ENCODE peak calls at places on chromosomes 11 and 22, in four cellular contexts. L is mesendoderm, W is H9, U is H1. B is an unnamed sample.

GRCh38 chr11:19676508-19677379 is 35.9 kb upstream of the NAV2 start:
- DNase-seq in L (no peak), W (no peak), U (no peak), B (no peak)

GRCh38 chr11:119863811-119864601 is 135.0 kb upstream of the NECTIN1 start:
- DNase-seq in L (no peak), W (peak; percentile 55), U (no peak), B (no peak)

GRCh38 chr11:32210601-32211000 is 119.7 kb downstream of the RCN1 start:
- DNase-seq in L (no peak), W (no peak), U (no peak), B (no peak)

GRCh38 chr11:34840736-34841386 is 75.3 kb downstream of the APIP start:
- DNase-seq in L (peak; percentile 82), W (peak; percentile 55), U (no peak), B (no peak)

GRCh38 chr22:29253561-29254282 is 14.1 kb downstream of the RHBDD3 start:
- DNase-seq in L (peak; percentile 25), W (no peak), U (no peak), B (no peak)

GRCh38 chr11:100855466-100856067 is 168.5 kb downstream of the ARHGAP42 start:
- DNase-seq in L (peak; percentile 67), W (no peak), U (no peak), B (peak; percentile 70)

GRCh38 chr11:31987118-31988005 is 103.5 kb upstream of the RCN1 start:
- DNase-seq in L (peak; percentile 53), W (peak; percentile 52), U (peak; percentile 1), B (no peak)

GRCh38 chr22:23246982-23247766 is 66.9 kb downstream of the BCR start:
- DNase-seq in L (no peak), W (no peak), U (no peak), B (no peak)

GRCh38 chr11:58734681-58735490 is 3.1 kb upstream of the GLYAT start:
- DNase-seq in L (no peak), W (no peak), U (no peak), B (no peak)

GRCh38 chr22:35808377-35808776 is 90.7 kb downstream of the APOL5 start:
- DNase-seq in L (no peak), W (no peak), U (no peak), B (no peak)

GRCh38 chr11:102760355-102761035 is 19.9 kb downstream of the MMP10 start:
- DNase-seq in L (peak; percentile 46), W (no peak), U (no peak), B (peak; percentile 90)

GRCh38 chr11:7890417-7891179 is 40.5 kb downstream of the OR10A6 start:
- DNase-seq in L (peak; percentile 93), W (no peak), U (no peak), B (no peak)

GRCh38 chr11:57598831-57599155 is 1.3 kb downstream of the SERPING1 start:
- DNase-seq in L (peak; percentile 8), W (no peak), U (no peak), B (peak; percentile 79)

GRCh38 chr22:31334329-31334728 is 11.8 kb downstream of the PATZ1 start:
- DNase-seq in L (no peak), W (no peak), U (no peak), B (no peak)

GRCh38 chr11:103730151-103730940 is 306.1 kb upstream of the DDI1 start:
- DNase-seq in L (no peak), W (no peak), U (no peak), B (no peak)

GRCh38 chr11:1508986-1509385 is 22.4 kb upstream of the MOB2 start:
- DNase-seq in L (no peak), W (no peak), U (no peak), B (no peak)

GRCh38 chr11:1507381-1508140 is 21.0 kb upstream of the MOB2 start:
- DNase-seq in L (no peak), W (no peak), U (no peak), B (no peak)

GRCh38 chr11:1510928-1511327 is 24.3 kb upstream of the MOB2 start:
- DNase-seq in L (no peak), W (no peak), U (no peak), B (no peak)

GRCh38 chr11:1508491-1508891 is 21.9 kb upstream of the MOB2 start:
- DNase-seq in L (no peak), W (no peak), U (no peak), B (no peak)

DNA sequence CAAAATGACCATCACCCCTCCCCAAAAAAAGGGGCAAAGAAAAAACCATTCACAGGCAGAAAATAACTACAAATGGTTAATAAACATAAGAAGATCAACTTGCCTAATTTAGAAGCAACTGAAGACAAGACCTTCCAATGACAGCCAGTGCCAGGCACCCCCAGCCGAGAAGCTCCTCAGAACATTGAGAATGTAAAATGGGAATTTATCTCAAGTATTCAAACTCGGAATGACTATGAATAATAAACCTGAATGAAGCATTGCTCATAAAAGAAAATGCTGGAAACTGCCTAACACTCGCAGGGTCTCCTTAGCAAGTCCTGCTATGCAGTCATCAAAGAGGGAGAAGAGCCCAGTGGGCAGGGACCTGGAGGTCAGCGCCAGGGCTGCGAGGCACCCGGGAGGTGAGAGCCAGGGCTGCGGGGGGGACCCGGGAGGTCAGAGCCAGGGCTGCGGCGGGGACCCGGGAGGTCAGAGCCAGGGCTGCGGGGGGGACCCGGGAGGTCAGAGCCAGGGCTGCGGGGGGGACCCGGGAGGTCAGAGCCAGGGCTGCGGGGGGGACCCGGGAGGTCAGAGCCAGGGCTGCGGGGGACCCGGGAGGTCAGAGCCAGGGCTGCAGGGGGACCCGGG is 23.2 kb upstream of the MOB2 start:
- DNase-seq in L (no peak), W (no peak), U (no peak), B (no peak)
- H3K79me2 ChIP-seq in L (peaks cover 5% of the 10 kb centered on the region), W (no peaks in the 10 kb centered on the region), U (no peaks in the 10 kb centered on the region), B (peaks cover 4% of the 10 kb centered on the region)

DNA sequence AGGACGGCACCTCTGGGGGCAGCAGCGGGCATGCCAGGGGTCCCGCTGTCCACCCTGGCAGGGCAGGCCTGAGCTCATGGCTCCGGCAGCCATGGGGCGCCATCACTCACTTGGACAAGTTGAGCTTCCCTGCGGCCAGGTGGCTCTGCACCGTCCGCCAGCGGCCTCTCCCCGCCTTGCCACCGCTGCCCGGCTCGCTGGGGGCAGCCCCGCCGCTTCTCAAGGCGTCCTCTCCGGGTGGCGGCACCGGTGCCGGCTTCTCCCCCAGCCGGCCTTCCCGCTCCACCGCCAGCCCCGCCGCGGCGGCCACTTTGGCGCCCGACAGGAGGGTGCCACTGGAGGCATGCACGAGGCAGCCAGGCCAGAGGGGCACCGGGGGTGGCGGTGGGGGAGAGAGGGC is 35.0 kb downstream of the SYT7 start:
- DNase-seq in L (no peak), W (no peak), U (no peak), B (no peak)
- H3K23ac ChIP-seq in L (no peak overlapping the region), W (no peak overlapping the region), U (no peak overlapping the region), B (no peak overlapping the region)

DNA sequence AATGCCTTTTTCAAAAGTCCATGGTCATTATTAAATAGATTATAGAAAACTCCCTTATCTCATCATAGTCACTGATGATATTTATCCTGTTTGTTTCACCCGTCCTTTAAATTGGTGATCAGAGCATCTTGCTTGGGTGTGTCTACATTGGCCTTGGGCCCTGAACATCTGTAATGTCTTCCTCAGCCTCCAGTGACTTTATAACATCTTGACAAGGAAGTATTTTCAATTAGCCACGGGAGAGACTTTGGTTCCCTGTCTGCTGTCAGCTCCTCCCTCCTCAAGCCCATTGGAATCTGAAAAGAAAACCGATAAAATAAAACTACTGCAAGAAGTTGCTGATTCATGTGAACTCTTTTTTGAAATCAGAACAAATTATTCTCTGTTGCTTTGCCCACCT is 116.9 kb upstream of the TTC12 start:
- DNase-seq in L (no peak), W (no peak), U (no peak), B (no peak)
- H3K79me2 ChIP-seq in L (no peaks in the 10 kb centered on the region), W (no peaks in the 10 kb centered on the region), U (no peaks in the 10 kb centered on the region), B (no peaks in the 10 kb centered on the region)

DNA sequence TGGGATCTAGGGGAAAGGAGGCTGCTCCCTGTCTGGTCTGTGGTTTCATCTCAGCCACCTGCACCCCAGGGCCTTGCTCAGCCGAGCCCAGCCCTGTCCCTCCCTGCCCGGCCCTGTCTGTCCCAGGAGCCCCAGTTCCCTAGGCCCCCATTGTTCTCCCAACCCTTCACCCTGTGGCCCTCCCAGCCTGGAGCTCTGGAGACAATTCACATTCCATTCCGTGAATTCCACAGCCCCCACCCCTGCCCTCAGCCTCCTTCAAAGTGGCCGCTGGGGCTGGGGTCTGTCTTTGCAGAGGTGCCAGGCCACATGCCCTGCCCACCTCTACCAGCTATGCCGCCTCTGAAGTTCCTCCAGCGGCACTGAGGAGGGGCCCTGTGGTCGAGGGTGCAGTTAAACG is 77.9 kb upstream of the WNT11 start:
- DNase-seq in L (peak; percentile 79), W (no peak), U (no peak), B (no peak)
- H3K23ac ChIP-seq in L (no peak overlapping the region), W (no peak overlapping the region), U (no peak overlapping the region), B (no peak overlapping the region)

DNA sequence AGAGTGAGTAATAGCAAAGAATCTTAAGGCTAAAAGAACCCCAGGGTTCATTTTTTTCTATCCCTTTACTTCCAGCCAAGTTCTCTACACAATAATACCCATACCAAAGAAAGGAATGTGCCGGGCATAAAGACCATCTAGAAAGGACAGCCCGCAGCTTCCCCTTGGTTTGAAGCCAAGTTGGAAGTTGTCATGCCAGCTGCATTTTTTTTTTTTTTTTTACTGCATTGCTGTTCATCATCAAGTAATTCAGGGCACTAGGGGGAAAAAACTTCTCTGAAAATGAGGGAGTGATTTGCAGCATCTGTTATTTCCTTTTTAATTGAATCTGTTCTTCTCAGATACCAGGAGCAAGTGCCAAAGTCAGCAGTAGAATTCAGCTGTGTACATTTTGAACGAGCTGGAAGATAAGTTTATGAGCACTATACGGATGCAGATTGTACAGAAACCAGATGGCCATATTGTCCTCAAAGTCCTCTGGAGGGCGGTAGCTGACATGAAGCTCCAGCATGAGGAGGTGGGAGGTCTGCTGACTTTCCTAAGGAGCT is 56.4 kb downstream of the UBASH3B start:
- DNase-seq in L (peak; percentile 38), W (no peak), U (no peak), B (no peak)
- H3K79me2 ChIP-seq in L (no peaks in the 10 kb centered on the region), W (no peaks in the 10 kb centered on the region), U (no peaks in the 10 kb centered on the region), B (peaks cover 2% of the 10 kb centered on the region)

GRCh38 chr22:19715286-19715939 is 1.1 kb downstream of the SEPTIN5 start:
- DNase-seq in L (no peak), W (no peak), U (no peak), B (no peak)

GRCh38 chr22:19714320-19715252 is at the start of gene SEPTIN5:
- DNase-seq in L (no peak), W (no peak), U (no peak), B (no peak)

GRCh38 chr22:19716041-19716828 is 1.9 kb downstream of the SEPTIN5 start:
- DNase-seq in L (no peak), W (no peak), U (no peak), B (no peak)

GRCh38 chr22:19713228-19713627 is 1.1 kb upstream of the SEPTIN5 start:
- DNase-seq in L (no peak), W (no peak), U (no peak), B (no peak)

DNA sequence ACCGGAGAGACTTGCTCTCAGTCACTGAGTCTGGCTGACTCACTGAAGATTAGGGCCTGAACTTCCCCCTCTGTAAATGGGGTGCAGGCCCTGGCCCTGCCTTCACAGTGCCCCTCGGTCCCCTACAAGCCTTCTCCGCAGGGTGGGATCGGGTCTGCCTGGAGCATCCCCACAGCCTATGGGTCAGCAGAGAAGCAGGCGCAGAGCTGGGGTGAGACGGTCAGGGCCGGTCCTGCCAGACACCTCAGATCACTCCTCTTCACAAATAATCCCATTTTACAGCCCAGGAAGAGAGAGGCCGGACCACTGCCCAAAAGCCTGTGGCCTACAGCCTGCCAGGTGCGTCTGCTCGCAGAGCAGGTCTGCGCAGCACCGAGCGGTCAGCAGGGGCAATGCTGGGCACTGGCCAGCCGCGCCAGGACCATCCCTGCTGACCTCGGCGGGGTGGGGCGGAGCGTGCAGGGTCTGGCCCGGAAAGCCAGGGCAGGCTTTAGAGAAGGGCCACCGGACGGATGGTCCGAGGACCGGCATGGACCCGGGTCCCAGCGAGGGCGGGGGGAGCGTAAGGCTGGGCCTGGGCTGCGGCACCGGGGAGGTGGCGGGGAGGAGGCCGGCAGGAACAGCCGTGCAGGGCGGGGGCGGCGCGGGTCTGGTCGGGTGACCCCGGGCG is 518 bp upstream of the SEPTIN5 start:
- DNase-seq in L (no peak), W (no peak), U (no peak), B (peak; percentile 32)
- H3K23ac ChIP-seq in L (peak overlapping the region; percentile 66), W (no peak overlapping the region), U (no peak overlapping the region), B (no peak overlapping the region)

B was measured in trophoblast cell.